ENCODE peak calls at places on chromosomes 4 and X, in five cellular contexts. One of them, this sample, is unnamed. For H3K4me1, the result is how much of the 10 kb centered on the place peaks cover.

GRCh38 chr4:43564601-43565000 is 672.1 kb downstream of the GRXCR1 start:
- DNase-seq in breast epithelium: no peak
- DNase-seq in GM23338: no peak
- DNase-seq in spleen: no peak
- DNase-seq in sigmoid colon: no peak
- DNase-seq in this sample: no peak

GRCh38 chr4:93334003-93334402 is 494.6 kb upstream of the ATOH1 start:
- DNase-seq in breast epithelium: no peak
- DNase-seq in GM23338: no peak
- DNase-seq in spleen: no peak
- DNase-seq in sigmoid colon: no peak
- DNase-seq in this sample: no peak

GRCh38 chr4:40924096-40924792 is 174.5 kb downstream of the NSUN7 start:
- DNase-seq in breast epithelium: no peak
- DNase-seq in GM23338: peak
- DNase-seq in spleen: peak
- DNase-seq in sigmoid colon: no peak
- DNase-seq in this sample: no peak

GRCh38 chrX:44536198-44536597 is 6.5 kb downstream of the FUNDC1 start:
- DNase-seq in breast epithelium: no peak
- DNase-seq in GM23338: no peak
- DNase-seq in spleen: no peak
- DNase-seq in sigmoid colon: no peak
- DNase-seq in this sample: no peak

GRCh38 chr4:55127053-55127452 is 1.7 kb upstream of the KDR start:
- DNase-seq in breast epithelium: no peak
- DNase-seq in GM23338: no peak
- DNase-seq in spleen: no peak
- DNase-seq in sigmoid colon: no peak
- DNase-seq in this sample: no peak

GRCh38 chrX:72621619-72622485 is 49.2 kb upstream of the HDAC8 start:
- DNase-seq in breast epithelium: no peak
- DNase-seq in GM23338: no peak
- DNase-seq in spleen: no peak
- DNase-seq in sigmoid colon: no peak
- DNase-seq in this sample: no peak

GRCh38 chrX:108199691-108200090 is 108.1 kb downstream of the ATG4A start:
- DNase-seq in breast epithelium: no peak
- DNase-seq in GM23338: peak
- DNase-seq in spleen: no peak
- DNase-seq in sigmoid colon: no peak
- DNase-seq in this sample: no peak

GRCh38 chrX:2751291-2751690 is 549 bp upstream of the XG start:
- DNase-seq in breast epithelium: no peak
- DNase-seq in GM23338: no peak
- DNase-seq in spleen: no peak
- DNase-seq in sigmoid colon: no peak
- DNase-seq in this sample: no peak

GRCh38 chr4:48031802-48032525 is 15.4 kb downstream of the NIPAL1 start:
- DNase-seq in breast epithelium: no peak
- DNase-seq in GM23338: no peak
- DNase-seq in spleen: no peak
- DNase-seq in sigmoid colon: no peak
- DNase-seq in this sample: no peak

GRCh38 chr4:80305466-80305865 is 30.1 kb upstream of the CFAP299 start:
- DNase-seq in breast epithelium: no peak
- DNase-seq in GM23338: no peak
- DNase-seq in spleen: no peak
- DNase-seq in sigmoid colon: no peak
- DNase-seq in this sample: no peak

GRCh38 chr4:153233761-153234371 is 29.6 kb downstream of the TRIM2 start:
- DNase-seq in breast epithelium: no peak
- DNase-seq in GM23338: no peak
- DNase-seq in spleen: no peak
- DNase-seq in sigmoid colon: peak
- DNase-seq in this sample: no peak

GRCh38 chr4:70637239-70637920 is 8.8 kb downstream of the ENAM start:
- DNase-seq in breast epithelium: no peak
- DNase-seq in GM23338: no peak
- DNase-seq in spleen: no peak
- DNase-seq in sigmoid colon: no peak
- DNase-seq in this sample: no peak

GRCh38 chr4:165926307-165926706 is 53.3 kb downstream of the TLL1 start:
- DNase-seq in breast epithelium: no peak
- DNase-seq in GM23338: no peak
- DNase-seq in spleen: no peak
- DNase-seq in sigmoid colon: no peak
- DNase-seq in this sample: no peak

GRCh38 chr4:165928601-165929000 is 55.6 kb downstream of the TLL1 start:
- DNase-seq in breast epithelium: no peak
- DNase-seq in GM23338: no peak
- DNase-seq in spleen: no peak
- DNase-seq in sigmoid colon: no peak
- DNase-seq in this sample: no peak

GRCh38 chr4:165929662-165930061 is 56.6 kb downstream of the TLL1 start:
- DNase-seq in breast epithelium: no peak
- DNase-seq in GM23338: no peak
- DNase-seq in spleen: no peak
- DNase-seq in sigmoid colon: no peak
- DNase-seq in this sample: no peak

GRCh38 chr4:165927366-165927765 is 54.3 kb downstream of the TLL1 start:
- DNase-seq in breast epithelium: no peak
- DNase-seq in GM23338: no peak
- DNase-seq in spleen: no peak
- DNase-seq in sigmoid colon: no peak
- DNase-seq in this sample: no peak

DNA sequence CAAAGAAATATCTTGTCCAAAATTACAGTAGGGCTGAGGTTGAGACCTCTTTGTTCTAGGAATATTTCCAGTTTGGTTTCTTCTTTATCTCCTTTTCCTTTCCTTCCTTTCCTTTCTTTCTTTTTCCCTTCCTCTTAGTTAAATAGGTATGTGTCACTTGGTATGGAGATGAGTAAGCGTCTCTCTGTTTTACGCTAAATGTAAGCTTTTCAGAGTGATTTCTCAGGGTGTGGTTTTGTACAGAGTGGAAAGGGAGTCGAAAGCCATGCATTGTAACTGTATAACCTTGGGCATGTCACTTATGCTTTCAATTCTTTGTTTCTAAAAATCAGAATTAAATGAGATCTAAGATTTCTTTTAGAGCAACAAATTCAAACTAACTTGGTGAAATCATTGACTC is 54.8 kb downstream of the TLL1 start:
- DNase-seq in breast epithelium: no peak
- DNase-seq in GM23338: no peak
- DNase-seq in spleen: no peak
- DNase-seq in sigmoid colon: no peak
- DNase-seq in this sample: no peak
- TF ChIP-seq POLR2AphosphoS5 in breast epithelium: no peak
- TF ChIP-seq POLR2AphosphoS5 in GM23338: no peak
- TF ChIP-seq POLR2AphosphoS5 in spleen: no peak
- TF ChIP-seq POLR2AphosphoS5 in sigmoid colon: no peak
- TF ChIP-seq POLR2AphosphoS5 in this sample: no peak

GRCh38 chr4:139458999-139459398 is 5.1 kb downstream of the RAB33B start:
- DNase-seq in breast epithelium: no peak
- DNase-seq in GM23338: no peak
- DNase-seq in spleen: no peak
- DNase-seq in sigmoid colon: no peak
- DNase-seq in this sample: no peak
- H3K4me1 ChIP-seq in breast epithelium: under half
- H3K4me1 ChIP-seq in GM23338: under half
- H3K4me1 ChIP-seq in spleen: under half
- H3K4me1 ChIP-seq in sigmoid colon: under half
- H3K4me1 ChIP-seq in this sample: half or more

DNA sequence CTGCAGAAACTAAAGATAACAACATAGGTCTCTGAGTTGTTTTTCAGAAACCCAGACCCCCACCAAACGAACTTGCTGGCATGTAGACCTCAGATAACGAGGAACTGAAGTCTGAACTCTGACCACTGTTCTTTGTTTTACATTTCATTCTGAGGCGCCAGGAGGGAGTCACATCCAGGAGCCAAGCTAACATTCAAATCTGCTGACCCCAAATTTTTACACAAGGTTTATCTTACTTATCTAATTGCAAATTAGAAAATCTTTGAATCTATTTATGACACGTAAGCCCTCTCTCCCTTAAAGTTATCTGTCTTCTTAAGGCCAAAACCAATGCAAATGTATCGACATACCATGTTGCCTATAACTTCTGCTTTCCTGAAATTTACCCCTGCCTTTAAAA is 37.7 kb upstream of the NEIL3 start:
- DNase-seq in breast epithelium: no peak
- DNase-seq in GM23338: no peak
- DNase-seq in spleen: no peak
- DNase-seq in sigmoid colon: no peak
- DNase-seq in this sample: no peak
- TF ChIP-seq POLR2AphosphoS5 in breast epithelium: no peak
- TF ChIP-seq POLR2AphosphoS5 in GM23338: no peak
- TF ChIP-seq POLR2AphosphoS5 in spleen: no peak
- TF ChIP-seq POLR2AphosphoS5 in sigmoid colon: no peak
- TF ChIP-seq POLR2AphosphoS5 in this sample: no peak

GRCh38 chr4:87114245-87115062 is 106.0 kb downstream of the KLHL8 start:
- DNase-seq in breast epithelium: no peak
- DNase-seq in GM23338: peak
- DNase-seq in spleen: no peak
- DNase-seq in sigmoid colon: no peak
- DNase-seq in this sample: no peak

GRCh38 chr4:87109945-87110344 is 110.5 kb downstream of the KLHL8 start:
- DNase-seq in breast epithelium: no peak
- DNase-seq in GM23338: no peak
- DNase-seq in spleen: no peak
- DNase-seq in sigmoid colon: no peak
- DNase-seq in this sample: no peak

GRCh38 chr4:87109121-87109520 is 111.3 kb downstream of the KLHL8 start:
- DNase-seq in breast epithelium: no peak
- DNase-seq in GM23338: no peak
- DNase-seq in spleen: no peak
- DNase-seq in sigmoid colon: no peak
- DNase-seq in this sample: no peak

GRCh38 chr4:87108142-87108546 is 112.3 kb downstream of the KLHL8 start:
- DNase-seq in breast epithelium: no peak
- DNase-seq in GM23338: no peak
- DNase-seq in spleen: no peak
- DNase-seq in sigmoid colon: peak
- DNase-seq in this sample: no peak

DNA sequence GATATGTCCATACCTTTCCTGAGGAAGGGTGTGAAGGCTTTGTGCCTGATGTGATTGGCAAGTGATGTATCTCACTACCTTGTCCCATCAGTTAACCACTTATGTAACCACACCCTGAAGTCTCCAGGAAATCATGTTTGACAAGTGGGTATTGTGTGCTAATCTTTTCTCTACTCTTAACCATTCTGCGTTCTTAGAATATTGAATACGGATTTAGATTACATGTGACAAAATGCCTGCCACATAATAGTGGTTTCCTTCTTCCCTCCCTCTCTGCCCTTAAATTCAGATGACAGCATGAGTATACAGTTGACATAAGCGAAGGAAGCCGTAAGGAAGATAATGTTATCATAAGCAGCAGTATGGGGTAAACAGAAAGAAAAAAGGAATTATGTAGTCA is 108.4 kb downstream of the KLHL8 start:
- DNase-seq in breast epithelium: no peak
- DNase-seq in GM23338: no peak
- DNase-seq in spleen: no peak
- DNase-seq in sigmoid colon: no peak
- DNase-seq in this sample: no peak
- H3K4me1 ChIP-seq in breast epithelium: under half
- H3K4me1 ChIP-seq in GM23338: under half
- H3K4me1 ChIP-seq in spleen: under half
- H3K4me1 ChIP-seq in sigmoid colon: under half
- H3K4me1 ChIP-seq in this sample: under half

DNA sequence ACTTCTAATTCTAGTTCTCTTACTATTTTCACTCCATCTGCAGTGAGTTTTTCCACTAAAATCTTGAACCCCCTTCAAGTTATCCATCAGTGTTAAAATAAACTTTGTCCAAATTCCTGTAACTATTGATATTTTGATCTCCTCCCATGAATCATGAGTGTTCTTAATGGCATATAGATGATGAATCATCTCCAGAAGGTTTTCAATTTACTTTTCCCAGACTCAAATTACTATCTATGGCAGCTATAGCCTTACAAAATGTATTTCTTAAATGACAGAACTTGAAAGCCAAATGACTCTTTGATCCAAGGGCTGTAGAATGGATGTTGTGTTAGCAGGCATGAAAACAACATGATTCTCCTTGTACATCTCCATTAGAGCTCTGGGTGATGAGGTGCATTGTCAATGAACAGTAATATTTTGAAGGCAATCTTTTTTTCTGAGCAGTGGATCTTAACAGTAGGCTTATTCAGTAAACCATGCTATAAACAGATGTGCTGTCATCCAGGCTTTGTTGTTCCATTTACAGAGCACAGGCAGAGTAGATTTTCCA is 16.1 kb upstream of the IQCM start:
- DNase-seq in breast epithelium: no peak
- DNase-seq in GM23338: no peak
- DNase-seq in spleen: no peak
- DNase-seq in sigmoid colon: no peak
- DNase-seq in this sample: no peak
- TF ChIP-seq POLR2AphosphoS5 in breast epithelium: no peak
- TF ChIP-seq POLR2AphosphoS5 in GM23338: no peak
- TF ChIP-seq POLR2AphosphoS5 in spleen: no peak
- TF ChIP-seq POLR2AphosphoS5 in sigmoid colon: no peak
- TF ChIP-seq POLR2AphosphoS5 in this sample: no peak

GRCh38 chr4:128385683-128386304 is 98.2 kb upstream of the PGRMC2 start:
- DNase-seq in breast epithelium: no peak
- DNase-seq in GM23338: peak
- DNase-seq in spleen: no peak
- DNase-seq in sigmoid colon: no peak
- DNase-seq in this sample: no peak
- H3K4me1 ChIP-seq in breast epithelium: under half
- H3K4me1 ChIP-seq in GM23338: under half
- H3K4me1 ChIP-seq in spleen: under half
- H3K4me1 ChIP-seq in sigmoid colon: half or more
- H3K4me1 ChIP-seq in this sample: half or more

DNA sequence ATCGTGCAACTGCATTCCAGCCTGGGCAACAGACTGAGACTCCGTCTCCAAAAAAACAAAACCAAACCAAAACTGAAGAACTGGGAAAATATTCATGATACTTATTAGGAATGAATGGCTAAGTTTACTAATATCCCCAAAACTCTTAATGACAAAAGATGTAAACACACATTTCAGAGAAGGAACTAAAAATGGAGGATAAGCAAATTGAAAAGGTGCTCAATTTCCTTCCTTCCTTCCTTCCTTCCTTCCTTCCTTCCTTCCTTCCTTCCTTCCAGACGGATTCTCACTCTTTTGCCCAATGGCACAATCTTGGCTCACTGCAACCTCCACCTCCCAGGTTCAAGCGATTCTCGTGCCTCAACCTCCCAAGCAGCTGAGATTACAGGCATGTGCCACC is 44.4 kb upstream of the CDKN2AIP start:
- DNase-seq in breast epithelium: no peak
- DNase-seq in GM23338: no peak
- DNase-seq in spleen: no peak
- DNase-seq in sigmoid colon: no peak
- DNase-seq in this sample: no peak
- TF ChIP-seq POLR2AphosphoS5 in breast epithelium: no peak
- TF ChIP-seq POLR2AphosphoS5 in GM23338: no peak
- TF ChIP-seq POLR2AphosphoS5 in spleen: no peak
- TF ChIP-seq POLR2AphosphoS5 in sigmoid colon: no peak
- TF ChIP-seq POLR2AphosphoS5 in this sample: no peak

GRCh38 chr4:7328162-7328912 is 106.4 kb downstream of the PSAPL1 start:
- DNase-seq in breast epithelium: no peak
- DNase-seq in GM23338: no peak
- DNase-seq in spleen: peak
- DNase-seq in sigmoid colon: no peak
- DNase-seq in this sample: no peak
- H3K4me1 ChIP-seq in breast epithelium: under half
- H3K4me1 ChIP-seq in GM23338: under half
- H3K4me1 ChIP-seq in spleen: under half
- H3K4me1 ChIP-seq in sigmoid colon: under half
- H3K4me1 ChIP-seq in this sample: under half